ENCODE peak calls at places on chromosomes 7 and 10, in ten cellular contexts. F is foreskin keratinocyte, Y is Peyer's patch, D is uterus, R is EL, L is GM03348, H is HT1080, A is T follicular helper cell, N is iPS-NIHi11, W is caudate nucleus. U is an unnamed sample.

GRCh38 chr10:56327117-56327516 is 33.9 kb downstream of the ZWINT start:
- DNase-seq in R (no peak), D (no peak), W (no peak), H (no peak), L (no peak), N (no peak), Y (no peak), F (no peak), A (no peak), U (no peak)

GRCh38 chr7:98869001-98869373 is 827 bp downstream of the TMEM130 start:
- DNase-seq in W (no peak), H (no peak), F (no peak), A (no peak), D (no peak), R (no peak), N (no peak), L (no peak), Y (no peak), U (no peak)

GRCh38 chr10:125201791-125202622 is 41.6 kb upstream of the CTBP2 start:
- DNase-seq in Y (no peak), N (no peak), L (no peak), R (peak; percentile 47), W (no peak), F (no peak), D (no peak), H (no peak), A (no peak), U (no peak)

GRCh38 chr7:2862831-2863361 is 18.8 kb upstream of the GNA12 start:
- DNase-seq in A (no peak), R (peak; percentile 42), L (no peak), W (no peak), H (peak; percentile 96), N (no peak), Y (no peak), D (no peak), F (no peak), U (no peak)

GRCh38 chr10:4083509-4084003 is 298.5 kb upstream of the KLF6 start:
- DNase-seq in R (no peak), A (no peak), H (no peak), F (no peak), Y (no peak), N (no peak), D (peak; percentile 54), L (peak; percentile 46), W (no peak), U (no peak)

GRCh38 chr7:129698516-129699418 is 87.2 kb downstream of the NRF1 start:
- DNase-seq in Y (no peak), F (peak; percentile 65), L (no peak), D (no peak), R (no peak), W (no peak), H (no peak), A (no peak), N (peak; percentile 26), U (no peak)

GRCh38 chr10:13614530-13615332 is 28.0 kb downstream of the PRPF18 start:
- DNase-seq in H (no peak), L (no peak), Y (no peak), W (no peak), A (no peak), F (peak; percentile 88), R (peak; percentile 96), D (no peak), N (peak; percentile 22), U (peak; percentile 24)

GRCh38 chr10:110637558-110638053 is 6.5 kb upstream of the RBM20 start:
- DNase-seq in F (no peak), H (peak; percentile 7), W (no peak), N (peak; percentile 31), D (no peak), Y (no peak), L (no peak), R (no peak), A (no peak), U (no peak)

GRCh38 chr10:3393958-3394357 is 221.4 kb upstream of the PITRM1 start:
- DNase-seq in H (no peak), A (no peak), Y (no peak), F (no peak), R (no peak), W (no peak), D (no peak), L (no peak), N (no peak), U (no peak)

GRCh38 chr7:140659727-140660396 is 12.9 kb upstream of the ADCK2 start:
- DNase-seq in A (no peak), D (no peak), N (no peak), W (no peak), Y (no peak), F (no peak), R (no peak), L (no peak), H (no peak), U (no peak)

GRCh38 chr7:15544050-15544449 is 17.8 kb downstream of the AGMO start:
- DNase-seq in L (no peak), F (no peak), Y (no peak), W (no peak), N (no peak), H (no peak), R (no peak), A (no peak), D (no peak), U (no peak)

GRCh38 chr10:35913628-35914027 is 271.5 kb upstream of the FZD8 start:
- DNase-seq in L (peak; percentile 46), F (peak; percentile 88), A (no peak), N (no peak), Y (no peak), R (peak; percentile 71), D (no peak), H (peak; percentile 59), W (no peak), U (no peak)

GRCh38 chr10:63573068-63573697 is 52.0 kb downstream of the REEP3 start:
- DNase-seq in W (no peak), R (peak; percentile 4), Y (no peak), A (no peak), F (no peak), L (no peak), D (no peak), N (no peak), H (peak; percentile 4), U (no peak)

GRCh38 chr10:118166951-118167350 is 120.2 kb upstream of the RAB11FIP2 start:
- DNase-seq in F (no peak), A (no peak), Y (no peak), D (no peak), R (no peak), L (peak; percentile 61), H (no peak), W (no peak), N (no peak), U (no peak)

GRCh38 chr10:86213148-86213547 is 153.4 kb downstream of the GRID1 start:
- DNase-seq in H (peak; percentile 70), L (no peak), W (no peak), D (no peak), Y (no peak), R (no peak), A (no peak), N (no peak), F (no peak), U (no peak)

GRCh38 chr10:85124592-85124991 is 796.2 kb downstream of the CCSER2 start:
- DNase-seq in W (no peak), L (no peak), A (no peak), N (no peak), Y (no peak), F (peak; percentile 6), H (peak; percentile 48), R (no peak), D (no peak), U (no peak)

GRCh38 chr10:89206402-89207180 is 526 bp downstream of the CH25H start:
- DNase-seq in N (no peak), W (no peak), H (no peak), R (peak; percentile 40), Y (peak; percentile 60), D (peak; percentile 34), F (no peak), A (peak; percentile 39), L (peak; percentile 46), U (no peak)

GRCh38 chr10:13690281-13690825 is 103.6 kb downstream of the PRPF18 start:
- DNase-seq in H (no peak), N (no peak), L (no peak), R (no peak), W (no peak), F (peak; percentile 92), A (no peak), Y (no peak), D (no peak), U (no peak)

GRCh38 chr7:143229054-143229790 is 7.4 kb downstream of the TAS2R40 start:
- DNase-seq in H (no peak), A (no peak), F (no peak), W (no peak), N (peak; percentile 33), D (no peak), L (peak; percentile 18), R (no peak), Y (no peak), U (no peak)

GRCh38 chr7:20784311-20785210 is 2.1 kb downstream of the SP8 start:
- DNase-seq in L (peak; percentile 23), N (peak; percentile 57), Y (no peak), R (peak; percentile 28), A (no peak), D (no peak), F (peak; percentile 60), W (no peak), H (no peak), U (no peak)

GRCh38 chr10:70381491-70382421 is 669 bp downstream of the LRRC20 start:
- DNase-seq in D (peak; percentile 44), N (peak; percentile 62), R (peak; percentile 52), A (no peak), Y (peak; percentile 24), L (peak; percentile 75), H (peak; percentile 23), W (no peak), F (peak; percentile 44), U (no peak)

GRCh38 chr10:125672884-125673283 is 10.1 kb downstream of the TEX36 start:
- DNase-seq in A (no peak), H (no peak), W (no peak), F (no peak), L (no peak), N (no peak), R (no peak), D (no peak), Y (no peak), U (no peak)

GRCh38 chr7:144848078-144848477 is 12.2 kb upstream of the TPK1 start:
- DNase-seq in W (no peak), R (no peak), F (no peak), H (no peak), A (no peak), L (no peak), Y (no peak), D (no peak), N (no peak), U (no peak)

GRCh38 chr10:124694467-124695195 is 49.5 kb downstream of the FAM53B start:
- DNase-seq in D (no peak), F (peak; percentile 47), R (no peak), L (no peak), N (no peak), W (no peak), Y (no peak), H (no peak), A (no peak), U (no peak)

GRCh38 chr10:74927701-74928100 is 101.3 kb downstream of the KAT6B start:
- DNase-seq in W (no peak), A (no peak), H (peak; percentile 26), N (no peak), D (no peak), L (peak; percentile 19), R (peak; percentile 53), Y (no peak), F (peak; percentile 29), U (no peak)

GRCh38 chr10:110495731-110496552 is 1.8 kb upstream of the DUSP5 start:
- DNase-seq in L (peak; percentile 87), W (no peak), F (peak; percentile 84), N (no peak), R (peak; percentile 97), A (peak; percentile 45), Y (peak; percentile 52), D (peak; percentile 49), H (peak; percentile 88), U (peak; percentile 90)

GRCh38 chr7:138226001-138226476 is 149.8 kb downstream of the AKR1D1 start:
- DNase-seq in L (no peak), R (peak; percentile 73), Y (no peak), W (no peak), F (no peak), A (no peak), D (no peak), H (peak; percentile 68), N (no peak), U (no peak)

GRCh38 chr7:27173412-27174076 is 576 bp downstream of the HOXA10 start:
- DNase-seq in Y (no peak), F (no peak), H (no peak), N (peak; percentile 39), A (no peak), W (no peak), R (peak; percentile 50), D (peak; percentile 45), L (peak; percentile 44), U (no peak)